ENCODE peak calls at places on chromosomes 3 and 15, in six cellular contexts. G, Z, S, K, E and L are unnamed samples.

GRCh38 chr3:197736010-197736490 is 654 bp downstream of the RUBCN start:
- DNase-seq in G (peak), Z (no peak), K (peak), E (peak), S (no peak), L (peak)

GRCh38 chr3:171959532-171960044 is 79.8 kb upstream of the FNDC3B start:
- DNase-seq in E (no peak), Z (no peak), G (no peak), S (no peak), K (no peak), L (no peak)

GRCh38 chr3:104642827-104643226 is 723.9 kb upstream of the ALCAM start:
- DNase-seq in K (no peak), Z (no peak), S (no peak), G (no peak), E (no peak), L (no peak)

GRCh38 chr3:99846472-99846871 is 28.8 kb downstream of the CMSS1 start:
- DNase-seq in E (no peak), G (no peak), K (peak), S (no peak), Z (no peak), L (no peak)

GRCh38 chr3:100316656-100317069 is 17.9 kb upstream of the NIT2 start:
- DNase-seq in Z (no peak), K (peak), G (peak), E (no peak), S (peak), L (peak)

GRCh38 chr3:49553320-49553689 is 972 bp upstream of the BSN start:
- DNase-seq in S (no peak), E (no peak), G (no peak), K (peak), Z (no peak), L (no peak)

GRCh38 chr15:63246691-63247464 is 30.5 kb upstream of the APH1B start:
- DNase-seq in E (no peak), G (no peak), S (no peak), K (peak), Z (no peak), L (no peak)

GRCh38 chr3:152405915-152406802 is 137.4 kb downstream of the MBNL1 start:
- DNase-seq in Z (no peak), E (no peak), K (peak), S (no peak), G (no peak), L (no peak)

GRCh38 chr3:119240101-119240581 is 537 bp downstream of the B4GALT4 start:
- DNase-seq in K (no peak), E (peak), G (peak), S (no peak), Z (no peak), L (peak)

GRCh38 chr3:72625616-72626337 is 222.5 kb downstream of the SHQ1 start:
- DNase-seq in K (peak), G (no peak), S (no peak), E (no peak), Z (no peak), L (no peak)

GRCh38 chr15:65524226-65524625 is 6.0 kb upstream of the HACD3 start:
- DNase-seq in S (no peak), K (no peak), E (no peak), Z (no peak), G (no peak), L (no peak)